ENCODE peak calls at places on chromosomes 11 and 22, in seven cellular contexts. J is transverse colon, V is neural progenitor cell, K is psoas muscle, Z is prostate gland, I is AG04450, E is right lobe of liver. P is an unnamed sample.

GRCh38 chr11:72552399-72552910 is 118.1 kb upstream of the CLPB start:
- DNase-seq in J (no peak), V (no peak), K (no peak), Z (no peak), I (no peak), E (no peak), P (no peak)

GRCh38 chr22:24063361-24063760 is 52.3 kb downstream of the CABIN1 start:
- DNase-seq in J (no peak), V (no peak), K (no peak), Z (no peak), I (no peak), E (no peak), P (no peak)

GRCh38 chr22:37559521-37559900 is 769 bp upstream of the CDC42EP1 start:
- DNase-seq in J (no peak), V (no peak), K (no peak), Z (no peak), I (no peak), E (no peak), P (no peak)

GRCh38 chr11:105466582-105467228 is 143.2 kb upstream of the GRIA4 start:
- DNase-seq in J (no peak), V (no peak), K (no peak), Z (no peak), I (peak; percentile 16), E (no peak), P (peak; percentile 72)

GRCh38 chr11:126446581-126446980 is 91.1 kb downstream of the ST3GAL4 start:
- DNase-seq in J (no peak), V (no peak), K (no peak), Z (no peak), I (no peak), E (no peak), P (no peak)

GRCh38 chr11:30513087-30513486 is 73.1 kb downstream of the MPPED2 start:
- DNase-seq in J (no peak), V (no peak), K (no peak), Z (no peak), I (no peak), E (no peak), P (no peak)

GRCh38 chr11:44727373-44728084 is 767 bp downstream of the TSPAN18 start:
- DNase-seq in J (peak; percentile 78), V (peak; percentile 94), K (peak; percentile 85), Z (peak; percentile 56), I (peak; percentile 26), E (peak; percentile 78), P (no peak)

GRCh38 chr11:120780239-120780638 is 243.7 kb upstream of the TBCEL start:
- DNase-seq in J (no peak), V (no peak), K (no peak), Z (no peak), I (no peak), E (no peak), P (no peak)

GRCh38 chr11:36513965-36514364 is 3.9 kb upstream of the TRAF6 start:
- DNase-seq in J (no peak), V (no peak), K (no peak), Z (no peak), I (no peak), E (no peak), P (no peak)

GRCh38 chr11:67572747-67573419 is 10.7 kb upstream of the GSTP1 start:
- DNase-seq in J (peak; percentile 68), V (peak; percentile 84), K (peak; percentile 49), Z (peak; percentile 43), I (no peak), E (peak; percentile 70), P (no peak)

GRCh38 chr11:109733245-109733644 is 311.3 kb downstream of the C11orf87 start:
- DNase-seq in J (no peak), V (no peak), K (no peak), Z (no peak), I (no peak), E (no peak), P (no peak)

GRCh38 chr22:24824250-24824649 is 18.2 kb downstream of the SGSM1 start:
- DNase-seq in J (no peak), V (no peak), K (no peak), Z (no peak), I (no peak), E (no peak), P (no peak)

GRCh38 chr11:76701701-76702100 is 31.2 kb upstream of the LRRC32 start:
- DNase-seq in J (no peak), V (no peak), K (no peak), Z (no peak), I (no peak), E (no peak), P (no peak)

GRCh38 chr11:126988655-126989054 is 11.9 kb downstream of the KIRREL3 start:
- DNase-seq in J (no peak), V (no peak), K (no peak), Z (no peak), I (no peak), E (no peak), P (no peak)

GRCh38 chr11:85704967-85705366 is 19.0 kb upstream of the CCDC89 start:
- DNase-seq in J (no peak), V (no peak), K (no peak), Z (no peak), I (no peak), E (no peak), P (no peak)

GRCh38 chr11:26076591-26076990 is 255.3 kb upstream of the ANO3 start:
- DNase-seq in J (no peak), V (no peak), K (no peak), Z (no peak), I (no peak), E (no peak), P (no peak)

GRCh38 chr11:26073646-26074045 is 258.3 kb upstream of the ANO3 start:
- DNase-seq in J (no peak), V (no peak), K (no peak), Z (no peak), I (no peak), E (no peak), P (no peak)

GRCh38 chr11:26078217-26078821 is 253.6 kb upstream of the ANO3 start:
- DNase-seq in J (no peak), V (no peak), K (no peak), Z (no peak), I (no peak), E (no peak), P (no peak)

GRCh38 chr11:26070981-26071380 is 260.9 kb upstream of the ANO3 start:
- DNase-seq in J (no peak), V (no peak), K (no peak), Z (no peak), I (no peak), E (no peak), P (no peak)

GRCh38 chr11:26072612-26073011 is 259.3 kb upstream of the ANO3 start:
- DNase-seq in J (no peak), V (no peak), K (no peak), Z (no peak), I (no peak), E (no peak), P (no peak)
- H3K27me3 ChIP-seq in J (no peaks in the 10 kb centered on the region), V (no peaks in the 10 kb centered on the region), K (no peaks in the 10 kb centered on the region), Z (no peaks in the 10 kb centered on the region), I (no peaks in the 10 kb centered on the region), E (no peaks in the 10 kb centered on the region), P (no peaks in the 10 kb centered on the region)

GRCh38 chr11:125063429-125064043 is 431 bp downstream of the SLC37A2 start:
- DNase-seq in J (no peak), V (peak; percentile 50), K (no peak), Z (no peak), I (no peak), E (no peak), P (peak; percentile 47)
- TF ChIP-seq CTCF in J (no peak), V (no peak), K (no peak), Z (no peak), I (no peak), E (no peak), P (no peak)

GRCh38 chr11:114033572-114033971 is 25.9 kb upstream of the ZBTB16 start:
- DNase-seq in J (no peak), V (no peak), K (no peak), Z (no peak), I (no peak), E (no peak), P (no peak)

GRCh38 chr11:114039551-114039950 is 20.0 kb upstream of the ZBTB16 start:
- DNase-seq in J (no peak), V (no peak), K (no peak), Z (no peak), I (no peak), E (no peak), P (no peak)

GRCh38 chr11:114036156-114036811 is 23.2 kb upstream of the ZBTB16 start:
- DNase-seq in J (peak; percentile 88), V (peak; percentile 96), K (peak; percentile 88), Z (peak; percentile 87), I (no peak), E (peak; percentile 89), P (peak; percentile 79)

GRCh38 chr11:114034956-114035355 is 24.6 kb upstream of the ZBTB16 start:
- DNase-seq in J (no peak), V (no peak), K (no peak), Z (no peak), I (no peak), E (no peak), P (no peak)

GRCh38 chr11:114036958-114037357 is 22.6 kb upstream of the ZBTB16 start:
- DNase-seq in J (no peak), V (no peak), K (no peak), Z (no peak), I (no peak), E (no peak), P (no peak)
- H3K27ac ChIP-seq in J (peak overlapping the region; percentile 75), V (no peak overlapping the region), K (peak overlapping the region; percentile 75), Z (peak overlapping the region; percentile 98), I (no peak overlapping the region), E (peak overlapping the region; percentile 65), P (peak overlapping the region; percentile 9)

DNA sequence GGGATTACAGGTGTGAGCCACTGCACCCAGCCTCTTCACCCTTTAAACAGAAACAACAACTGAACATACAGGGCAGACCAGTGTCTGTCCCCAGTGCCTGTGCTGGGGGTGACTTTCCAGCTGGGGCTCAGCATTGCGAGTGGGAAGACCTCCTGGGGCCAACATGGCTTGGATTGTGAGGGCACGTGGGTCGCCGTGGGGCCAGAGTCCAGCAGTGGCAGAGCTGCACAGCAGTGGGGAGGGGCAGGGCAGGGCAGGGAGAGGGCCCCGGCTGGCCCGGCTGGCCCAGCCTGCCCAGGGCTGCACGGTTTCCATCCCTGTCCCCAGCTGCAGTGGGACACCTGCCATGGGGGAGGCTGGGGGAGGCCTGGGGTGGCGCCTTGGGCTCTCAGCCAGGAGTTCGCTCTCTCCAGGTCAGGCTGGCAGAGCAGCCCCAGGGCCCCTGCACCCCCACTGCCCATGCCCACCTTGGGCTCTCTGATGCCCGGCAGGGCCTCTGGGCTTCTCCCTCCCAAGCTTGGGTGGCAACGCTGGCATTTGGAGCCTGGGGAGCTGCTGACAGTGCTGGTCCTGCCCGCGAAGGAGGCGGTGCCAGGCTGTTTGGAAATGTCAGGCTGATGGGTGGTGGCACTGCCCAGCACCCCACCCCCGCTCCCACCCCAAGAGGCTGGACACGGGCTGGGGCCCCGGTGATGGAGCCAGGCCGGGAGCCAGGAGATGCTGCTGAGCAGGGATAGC is 30.5 kb upstream of the CCDC188 start:
- DNase-seq in J (no peak), V (no peak), K (no peak), Z (no peak), I (no peak), E (peak; percentile 82), P (no peak)
- H3K27me3 ChIP-seq in J (peaks cover 15% of the 10 kb centered on the region), V (no peaks in the 10 kb centered on the region), K (peaks cover 2% of the 10 kb centered on the region), Z (no peaks in the 10 kb centered on the region), I (peaks cover 23% of the 10 kb centered on the region), E (no peaks in the 10 kb centered on the region), P (no peaks in the 10 kb centered on the region)

P was measured in RWPE2.